ENCODE peak calls at places on chromosome 9, in six cellular contexts. H is DMS 273 treated with DMSO at 0.1 percent for 48 hours, N is NCI-H510A treated with DMSO at 0.1 percent for 48 hours, J is A172, V is smooth muscle cell of the brain vasculature, T is GM18507. G is an unnamed sample.

GRCh38 chr9:28134577-28134976 is 561.3 kb upstream of the C9orf72 start:
- DNase-seq in H (no peak), N (peak; percentile 20), J (no peak), V (no peak), T (no peak), G (no peak)

GRCh38 chr9:91951944-91952520 is 2.0 kb upstream of the ROR2 start:
- DNase-seq in H (no peak), N (no peak), J (no peak), V (no peak), T (no peak), G (no peak)

GRCh38 chr9:137244486-137245449 is 3.7 kb downstream of the TUBB4B start:
- DNase-seq in H (no peak), N (no peak), J (no peak), V (no peak), T (no peak), G (peak; percentile 43)

GRCh38 chr9:698276-698675 is 143.2 kb upstream of the DMRT1 start:
- DNase-seq in H (no peak), N (no peak), J (peak; percentile 65), V (no peak), T (no peak), G (no peak)

GRCh38 chr9:6414291-6414690 is 1.3 kb downstream of the UHRF2 start:
- DNase-seq in H (no peak), N (peak; percentile 36), J (peak; percentile 19), V (no peak), T (no peak), G (no peak)

GRCh38 chr9:116546711-116547581 is 140.2 kb upstream of the TRIM32 start:
- DNase-seq in H (no peak), N (no peak), J (no peak), V (peak; percentile 31), T (no peak), G (no peak)

GRCh38 chr9:129968690-129969485 is 74.1 kb downstream of the FNBP1 start:
- DNase-seq in H (no peak), N (no peak), J (peak; percentile 90), V (no peak), T (no peak), G (no peak)

GRCh38 chr9:87445646-87446045 is 52.0 kb upstream of the DAPK1 start:
- DNase-seq in H (no peak), N (peak; percentile 1), J (peak; percentile 44), V (no peak), T (peak; percentile 18), G (no peak)

GRCh38 chr9:93886911-93887310 is 68.2 kb downstream of the BARX1 start:
- DNase-seq in H (no peak), N (peak; percentile 59), J (no peak), V (no peak), T (no peak), G (peak; percentile 53)

GRCh38 chr9:127267793-127268507 is 3.4 kb downstream of the GARNL3 start:
- DNase-seq in H (no peak), N (no peak), J (no peak), V (no peak), T (no peak), G (no peak)

GRCh38 chr9:91750343-91750742 is 199.7 kb downstream of the ROR2 start:
- DNase-seq in H (peak; percentile 42), N (peak; percentile 14), J (no peak), V (no peak), T (no peak), G (peak; percentile 25)

GRCh38 chr9:124754289-124754688 is 16.8 kb downstream of the NR6A1 start:
- DNase-seq in H (no peak), N (peak; percentile 22), J (no peak), V (no peak), T (no peak), G (no peak)

GRCh38 chr9:79812099-79812498 is 240.3 kb downstream of the TLE4 start:
- DNase-seq in H (no peak), N (no peak), J (peak; percentile 13), V (no peak), T (no peak), G (no peak)

GRCh38 chr9:20016611-20017010 is 227.8 kb upstream of the SLC24A2 start:
- DNase-seq in H (no peak), N (no peak), J (no peak), V (no peak), T (no peak), G (no peak)

GRCh38 chr9:77021928-77022782 is 2.7 kb downstream of the FOXB2 start:
- DNase-seq in H (no peak), N (no peak), J (no peak), V (no peak), T (no peak), G (no peak)

GRCh38 chr9:124743686-124744348 is 27.3 kb downstream of the NR6A1 start:
- DNase-seq in H (no peak), N (no peak), J (peak; percentile 26), V (no peak), T (no peak), G (no peak)

G was measured in NCI-H1417.